ENCODE peak calls at places on chromosomes 13 and 19, in four cellular contexts. P is AG08396, M is T-helper 2 cell, A is progenitor cell of endocrine pancreas. Q is an unnamed sample.

GRCh38 chr13:95957331-95957730 is 95.9 kb downstream of the UGGT2 start:
- DNase-seq in A (no peak), M (no peak), P (no peak), Q (no peak)

GRCh38 chr13:71828117-71828516 is 38.9 kb downstream of the DACH1 start:
- DNase-seq in M (no peak), A (no peak), P (no peak), Q (no peak)

GRCh38 chr19:37905936-37906867 is at the start of gene WDR87:
- DNase-seq in M (peak), A (peak), P (peak), Q (peak)

GRCh38 chr19:44847144-44848035 is 1.3 kb downstream of the NECTIN2 start:
- DNase-seq in A (peak), M (no peak), P (peak), Q (no peak)

GRCh38 chr19:50893047-50893737 is 18.0 kb downstream of the KLK4 start:
- DNase-seq in A (no peak), M (no peak), P (no peak), Q (no peak)

GRCh38 chr13:75470676-75471075 is 11.3 kb downstream of the TBC1D4 start:
- DNase-seq in P (no peak), M (no peak), A (no peak), Q (no peak)

GRCh38 chr13:90485441-90485840 is 862.0 kb upstream of the MIR17HG start:
- DNase-seq in A (no peak), P (peak), M (no peak), Q (no peak)

GRCh38 chr13:91406619-91407018 is 8.2 kb downstream of the GPC5 start:
- DNase-seq in A (no peak), M (no peak), P (peak), Q (peak)

GRCh38 chr19:10421981-10422461 is 1.7 kb downstream of the PDE4A start:
- DNase-seq in M (no peak), P (peak), A (no peak), Q (peak)

GRCh38 chr13:72255908-72256307 is 388.9 kb upstream of the DACH1 start:
- DNase-seq in A (peak), M (no peak), P (no peak), Q (peak)

GRCh38 chr19:20038358-20039202 is 725 bp downstream of the ZNF682 start:
- DNase-seq in A (no peak), P (no peak), M (no peak), Q (no peak)

GRCh38 chr13:34901577-34901976 is 40.5 kb upstream of the NBEA start:
- DNase-seq in A (no peak), P (no peak), M (no peak), Q (no peak)

GRCh38 chr13:107459430-107459829 is 755.9 kb downstream of the LIG4 start:
- DNase-seq in P (no peak), M (no peak), A (no peak), Q (no peak)

GRCh38 chr19:28606269-28607032 is 606.5 kb downstream of the UQCRFS1 start:
- DNase-seq in A (no peak), P (no peak), M (no peak), Q (no peak)

GRCh38 chr19:46573679-46574522 is 27.2 kb upstream of the CALM3 start:
- DNase-seq in A (no peak), M (no peak), P (no peak), Q (no peak)

GRCh38 chr19:42074513-42075363 is 1.2 kb upstream of the ZNF574 start:
- DNase-seq in A (no peak), P (peak), M (no peak), Q (peak)

GRCh38 chr19:29800086-29800825 is 11.5 kb upstream of the CCNE1 start:
- DNase-seq in M (no peak), P (no peak), A (no peak), Q (no peak)

GRCh38 chr13:68185767-68186166 is 955.6 kb upstream of the PCDH9 start:
- DNase-seq in P (no peak), A (no peak), M (no peak), Q (no peak)

GRCh38 chr13:51827254-51827653 is 17.7 kb downstream of the TMEM272 start:
- DNase-seq in M (no peak), P (no peak), A (no peak), Q (no peak)

GRCh38 chr19:33763661-33764343 is 32.9 kb upstream of the KCTD15 start:
- DNase-seq in M (no peak), A (no peak), P (no peak), Q (peak)

GRCh38 chr19:55530996-55531395 is 5.9 kb downstream of the SBK2 start:
- DNase-seq in A (no peak), M (no peak), P (no peak), Q (no peak)

GRCh38 chr13:76350399-76350798 is 535.8 kb downstream of the KCTD12 start:
- DNase-seq in M (no peak), P (no peak), A (no peak), Q (no peak)

GRCh38 chr13:110628477-110628793 is 13.1 kb downstream of the NAXD start:
- DNase-seq in A (no peak), P (no peak), M (no peak), Q (no peak)